ENCODE peak calls at places on chromosomes 3 and 15, in six cellular contexts. B is cardiac muscle cell, T is foreskin fibroblast, L is fibroblast of pulmonary artery, X is AG10803, D is BJ. E is an unnamed sample.

GRCh38 chr3:88141458-88142083 is 8.2 kb upstream of the C3orf38 start:
- DNase-seq in B (no peak), T (peak), L (peak), X (peak), D (peak), E (peak)

GRCh38 chr3:136197159-136197715 is 1.1 kb upstream of the MSL2 start:
- DNase-seq in B (peak), T (no peak), L (no peak), X (no peak), D (no peak), E (no peak)

GRCh38 chr3:41464401-41464800 is 265.1 kb downstream of the CTNNB1 start:
- DNase-seq in B (no peak), T (no peak), L (peak), X (no peak), D (no peak), E (no peak)

GRCh38 chr3:136949708-136950107 is 8.1 kb upstream of the IL20RB start:
- DNase-seq in B (no peak), T (peak), L (peak), X (peak), D (no peak), E (peak)

GRCh38 chr15:85671156-85671555 is 123.6 kb downstream of the KLHL25 start:
- DNase-seq in B (no peak), T (no peak), L (no peak), X (peak), D (no peak), E (no peak)

GRCh38 chr3:56469141-56469540 is 874 bp upstream of the ERC2 start:
- DNase-seq in B (no peak), T (no peak), L (peak), X (no peak), D (no peak), E (no peak)

GRCh38 chr3:196638922-196639516 is 475 bp upstream of the NRROS start:
- DNase-seq in B (no peak), T (no peak), L (peak), X (no peak), D (no peak), E (no peak)

GRCh38 chr3:109882144-109882543 is 544.8 kb upstream of the DPPA4 start:
- DNase-seq in B (no peak), T (no peak), L (no peak), X (no peak), D (no peak), E (no peak)

GRCh38 chr15:51094606-51095569 is at the start of gene TNFAIP8L3:
- DNase-seq in B (peak), T (peak), L (peak), X (no peak), D (no peak), E (no peak)

GRCh38 chr3:129352650-129353588 is 74.2 kb downstream of the HMCES start:
- DNase-seq in B (no peak), T (no peak), L (peak), X (no peak), D (no peak), E (no peak)

GRCh38 chr15:43792761-43793493 is 807 bp downstream of the SERF2 start:
- DNase-seq in B (peak), T (no peak), L (peak), X (peak), D (no peak), E (peak)

GRCh38 chr3:67691926-67692325 is 37.5 kb upstream of the SUCLG2 start:
- DNase-seq in B (no peak), T (no peak), L (no peak), X (no peak), D (no peak), E (no peak)

GRCh38 chr3:184015381-184016019 is 2.2 kb downstream of the ABCC5 start:
- DNase-seq in B (peak), T (no peak), L (no peak), X (no peak), D (no peak), E (no peak)

GRCh38 chr3:127035672-127036071 is 52.8 kb downstream of the PLXNA1 start:
- DNase-seq in B (no peak), T (peak), L (peak), X (no peak), D (peak), E (peak)

GRCh38 chr3:127037021-127037400 is 54.1 kb downstream of the PLXNA1 start:
- DNase-seq in B (no peak), T (no peak), L (no peak), X (no peak), D (no peak), E (no peak)

GRCh38 chr3:127034990-127035652 is 52.2 kb downstream of the PLXNA1 start:
- DNase-seq in B (no peak), T (no peak), L (no peak), X (no peak), D (no peak), E (no peak)

GRCh38 chr3:127037423-127037841 is 54.5 kb downstream of the PLXNA1 start:
- DNase-seq in B (no peak), T (no peak), L (no peak), X (no peak), D (no peak), E (no peak)

GRCh38 chr3:127036209-127037020 is 53.5 kb downstream of the PLXNA1 start:
- DNase-seq in B (no peak), T (no peak), L (no peak), X (no peak), D (no peak), E (no peak)
- TF ChIP-seq CTCF in B (no peak), T (no peak), L (no peak), X (no peak), D (no peak), E (no peak)

GRCh38 chr3:140225996-140226395 is 291.0 kb downstream of the CLSTN2 start:
- DNase-seq in B (no peak), T (no peak), L (no peak), X (no peak), D (no peak), E (no peak)
- H3K4me3 ChIP-seq in B (no peak), T (no peak), L (no peak), X (no peak), D (no peak), E (no peak)

DNA sequence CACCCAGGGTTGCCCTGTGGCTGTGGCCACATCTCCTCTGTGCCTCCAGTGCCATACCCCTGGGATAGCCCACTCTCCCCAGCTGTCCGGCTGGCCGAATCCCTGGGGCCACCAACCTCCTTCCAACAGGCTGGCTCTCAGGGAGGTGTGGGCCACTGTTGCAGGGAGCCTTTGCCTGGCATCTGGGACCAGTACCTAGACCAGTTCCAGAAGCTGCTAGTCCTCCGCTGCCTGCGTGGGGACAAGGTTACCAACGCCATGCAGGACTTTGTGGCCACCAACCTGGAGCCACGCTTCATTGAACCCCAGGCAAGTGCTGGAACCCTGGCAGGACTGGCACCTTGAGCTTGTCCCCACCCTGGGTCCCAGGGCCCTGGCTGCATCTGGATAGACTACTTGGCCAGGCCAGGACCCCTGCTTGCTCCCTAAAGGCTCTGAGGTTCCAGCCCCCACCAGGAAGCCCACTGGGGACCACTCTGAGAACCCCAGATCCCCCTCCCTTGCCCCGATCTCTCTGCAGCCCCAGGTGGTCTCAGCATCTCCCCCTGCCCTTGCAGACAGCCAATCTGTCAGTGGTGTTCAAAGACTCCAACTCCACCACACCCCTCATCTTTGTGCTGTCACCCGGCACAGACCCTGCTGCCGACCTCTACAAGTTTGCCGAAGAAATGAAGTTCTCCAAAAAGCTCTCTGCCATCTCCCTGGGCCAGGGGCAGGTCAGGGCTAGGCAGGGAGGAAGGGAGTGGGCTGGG is 50.0 kb downstream of the SEMA3G start:
- DNase-seq in B (no peak), T (no peak), L (no peak), X (no peak), D (no peak), E (no peak)
- TF ChIP-seq CTCF in B (no peak), T (no peak), L (no peak), X (no peak), D (no peak), E (no peak)

DNA sequence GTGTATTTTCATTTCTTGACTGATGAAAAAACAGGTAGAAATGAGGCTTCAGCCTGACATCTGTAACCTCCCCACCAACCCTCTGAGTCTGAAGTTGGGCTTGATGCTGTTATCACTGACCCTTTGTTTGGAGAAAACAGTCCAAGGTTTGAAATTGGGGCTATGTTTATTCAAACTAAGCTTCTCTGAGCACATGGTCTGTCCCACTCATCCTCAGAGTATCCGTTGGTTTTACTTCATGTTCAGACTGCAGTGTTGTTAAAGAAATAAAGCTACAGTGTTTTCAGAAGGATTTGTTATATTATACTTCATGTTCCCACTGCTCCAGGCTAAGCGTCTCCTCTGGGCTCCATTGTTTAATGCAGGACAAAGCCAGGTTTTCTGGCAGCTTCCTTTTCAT is 6.0 kb downstream of the MAPKBP1 start:
- DNase-seq in B (no peak), T (no peak), L (no peak), X (no peak), D (no peak), E (peak)
- H3K4me3 ChIP-seq in B (no peak), T (no peak), L (no peak), X (no peak), D (no peak), E (no peak)

GRCh38 chr15:87609909-87610308 is 646.6 kb downstream of the NTRK3 start:
- DNase-seq in B (no peak), T (no peak), L (no peak), X (no peak), D (no peak), E (no peak)
- TF ChIP-seq CTCF in B (no peak), T (no peak), L (no peak), X (no peak), D (no peak), E (no peak)

DNA sequence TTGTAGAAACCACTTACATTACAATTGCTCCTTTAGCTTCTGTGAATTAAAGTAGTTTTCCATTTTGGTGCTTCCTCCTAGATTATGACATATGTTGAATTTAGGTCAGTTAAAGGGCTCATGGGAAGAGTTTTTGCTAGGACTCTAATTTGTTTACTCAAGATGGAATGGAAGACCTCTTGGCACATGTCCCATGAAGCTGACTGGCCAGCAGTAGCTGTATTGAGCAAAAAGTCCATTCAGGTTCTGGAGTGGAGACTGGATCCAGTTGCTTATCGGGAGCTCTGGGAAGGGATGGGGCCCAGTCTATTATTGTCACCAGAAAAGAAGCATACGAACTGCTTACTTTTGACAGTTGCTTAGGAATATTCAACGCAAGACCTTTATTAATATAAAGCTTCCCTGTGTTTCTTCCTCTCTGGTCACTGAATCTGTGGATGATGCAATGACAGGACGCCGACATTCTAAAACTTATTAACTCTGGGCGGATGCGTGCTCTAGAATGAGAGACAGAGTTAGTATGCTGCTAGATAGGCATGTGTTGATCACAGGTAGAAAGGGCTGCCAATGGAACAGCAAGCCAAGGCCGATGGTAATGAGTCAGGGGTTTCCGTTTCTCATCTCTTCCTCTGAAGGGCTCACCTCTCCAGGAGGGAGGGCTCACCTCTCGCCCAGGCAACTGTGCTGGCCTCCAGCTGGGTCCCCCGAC is 155.8 kb downstream of the NR1D2 start:
- DNase-seq in B (no peak), T (no peak), L (peak), X (peak), D (no peak), E (peak)
- H3K4me3 ChIP-seq in B (no peak), T (no peak), L (no peak), X (no peak), D (no peak), E (no peak)

DNA sequence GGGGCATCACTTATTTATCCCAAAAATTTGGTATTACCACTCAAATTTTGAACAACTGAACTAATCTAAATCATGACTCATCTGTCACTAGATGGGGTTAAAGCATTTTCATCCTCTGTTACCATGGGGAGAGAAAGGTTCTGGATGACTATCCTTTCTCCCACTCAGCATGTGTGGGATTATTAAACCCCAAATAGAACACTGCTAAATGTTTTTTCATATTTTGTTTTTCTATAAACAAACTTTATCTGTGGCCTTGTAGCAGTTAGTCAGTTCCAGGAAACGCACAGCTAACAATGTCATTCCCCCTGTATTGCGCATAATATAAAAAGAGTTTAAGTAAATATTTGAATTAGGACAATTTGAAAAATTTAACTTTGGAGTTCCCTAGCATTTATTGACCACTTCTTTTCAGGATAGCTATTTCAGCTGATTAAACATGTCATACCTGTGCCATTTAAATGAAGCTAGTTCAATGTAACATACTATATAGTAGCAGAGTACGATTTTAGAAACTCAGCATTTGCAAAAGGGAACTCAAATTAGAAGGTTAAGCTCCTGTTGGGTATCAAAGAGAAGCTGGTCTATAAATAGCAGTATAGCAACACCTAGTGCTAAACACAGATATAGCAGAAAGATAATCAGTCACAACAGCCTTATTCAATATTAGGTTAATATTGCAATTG is 9.2 kb upstream of the TMEM212 start:
- DNase-seq in B (no peak), T (no peak), L (peak), X (peak), D (no peak), E (peak)
- TF ChIP-seq CTCF in B (peak), T (peak), L (peak), X (peak), D (peak), E (peak)